ENCODE peak calls at places on chromosomes 3 and 15, in seven cellular contexts. N, K, A, M, W, E and O are unnamed samples.

GRCh38 chr3:107241217-107241616 is 136.0 kb upstream of the CCDC54 start:
- DNase-seq in N (no peak), K (no peak), E (peak), W (peak), A (no peak), M (no peak), O (no peak)

GRCh38 chr3:36124118-36124796 is 256.0 kb upstream of the STAC start:
- DNase-seq in A (no peak), K (no peak), M (no peak), E (no peak), N (no peak), W (peak), O (peak)

GRCh38 chr3:133494469-133494868 is 79.0 kb upstream of the CDV3 start:
- DNase-seq in E (no peak), W (peak), M (no peak), K (no peak), N (no peak), A (no peak), O (no peak)

GRCh38 chr3:162938073-162938472 is 1441.5 kb downstream of the OTOL1 start:
- DNase-seq in N (no peak), E (no peak), K (no peak), W (no peak), M (no peak), A (no peak), O (no peak)

GRCh38 chr3:156923349-156923748 is 97.2 kb downstream of the LEKR1 start:
- DNase-seq in M (no peak), K (no peak), E (no peak), N (no peak), W (no peak), A (no peak), O (no peak)

GRCh38 chr15:41934843-41935242 is 37.5 kb downstream of the EHD4 start:
- DNase-seq in E (no peak), M (no peak), A (peak), K (peak), W (peak), N (peak), O (no peak)

GRCh38 chr3:15631426-15632211 is 30.1 kb downstream of the BTD start:
- DNase-seq in E (no peak), N (no peak), A (no peak), W (peak), M (no peak), K (no peak), O (no peak)

GRCh38 chr15:73983773-73984172 is 8.3 kb downstream of the STOML1 start:
- DNase-seq in N (no peak), K (no peak), E (no peak), M (no peak), A (no peak), W (no peak), O (no peak)

GRCh38 chr15:55742498-55742926 is 440 bp downstream of the PRTG start:
- DNase-seq in W (no peak), K (peak), M (no peak), N (no peak), E (peak), A (no peak), O (no peak)

GRCh38 chr3:98770261-98771039 is 7.3 kb downstream of the ST3GAL6 start:
- DNase-seq in K (no peak), W (no peak), M (no peak), N (no peak), E (peak), A (no peak), O (no peak)

GRCh38 chr3:134370611-134371451 is 3.4 kb downstream of the AMOTL2 start:
- DNase-seq in K (no peak), M (no peak), E (no peak), A (no peak), N (no peak), W (peak), O (no peak)

GRCh38 chr3:77329161-77329560 is 289.3 kb downstream of the ROBO2 start:
- DNase-seq in N (no peak), M (no peak), E (no peak), K (no peak), A (no peak), W (no peak), O (no peak)

GRCh38 chr15:74396445-74397238 is 29.2 kb upstream of the CYP11A1 start:
- DNase-seq in A (no peak), E (peak), K (no peak), N (peak), M (peak), W (no peak), O (no peak)

GRCh38 chr3:61527011-61527410 is 34.4 kb upstream of the PTPRG start:
- DNase-seq in W (no peak), E (no peak), M (no peak), A (no peak), N (no peak), K (no peak), O (no peak)

GRCh38 chr15:73982251-73982962 is 9.7 kb downstream of the STOML1 start:
- DNase-seq in N (no peak), W (no peak), K (no peak), A (no peak), E (no peak), M (no peak), O (no peak)

GRCh38 chr15:52076889-52077781 is 35.4 kb downstream of the BCL2L10 start:
- DNase-seq in N (no peak), E (no peak), W (no peak), K (no peak), A (no peak), M (peak), O (no peak)

GRCh38 chr3:30607032-30607833 is 832 bp downstream of the TGFBR2 start:
- DNase-seq in W (peak), N (peak), K (peak), E (peak), A (peak), M (no peak), O (peak)

GRCh38 chr15:70715840-70716510 is 47.4 kb downstream of the UACA start:
- DNase-seq in M (no peak), K (no peak), N (no peak), E (no peak), W (no peak), A (no peak), O (no peak)

GRCh38 chr15:38041576-38041975 is 107.1 kb downstream of the TMCO5A start:
- DNase-seq in E (no peak), M (peak), W (no peak), A (no peak), K (no peak), N (no peak), O (no peak)

GRCh38 chr15:38589502-38589901 is 24.9 kb upstream of the RASGRP1 start:
- DNase-seq in K (no peak), M (peak), W (no peak), A (no peak), E (no peak), N (no peak), O (no peak)

GRCh38 chr15:40340038-40340739 is 550 bp downstream of the CCDC9B start:
- DNase-seq in M (no peak), W (no peak), N (no peak), A (no peak), K (no peak), E (no peak), O (no peak)

GRCh38 chr15:70387993-70388392 is 290.3 kb upstream of the TLE3 start:
- DNase-seq in K (no peak), M (no peak), W (no peak), N (no peak), A (no peak), E (no peak), O (no peak)